ENCODE peak calls at places on chromosome 19, in five cellular contexts. Z, V, D, P and O are unnamed samples.
A peak's percentile ranks its signal among the peaks of the same experiment; 100 is the strongest.

GRCh38 chr19:7751157-7751783 is 3.9 kb upstream of the CD209 start:
- DNase-seq in P (no peak), V (no peak), Z (no peak), D (peak; percentile 61), O (no peak)

GRCh38 chr19:31348416-31349159 is 648 bp downstream of the TSHZ3 start:
- DNase-seq in P (peak; percentile 78), Z (no peak), V (no peak), D (no peak), O (no peak)

GRCh38 chr19:33819875-33820781 is 23.5 kb downstream of the KCTD15 start:
- DNase-seq in V (no peak), P (peak; percentile 92), Z (peak; percentile 55), D (peak; percentile 76), O (peak; percentile 96)

GRCh38 chr19:17312481-17313113 is 3.2 kb downstream of the DDA1 start:
- DNase-seq in V (no peak), Z (no peak), D (no peak), P (no peak), O (no peak)

GRCh38 chr19:33134571-33135041 is 2.7 kb downstream of the WDR88 start:
- DNase-seq in P (no peak), D (peak; percentile 78), V (no peak), Z (no peak), O (no peak)

GRCh38 chr19:47130120-47130588 is 481 bp upstream of the SAE1 start:
- DNase-seq in Z (no peak), V (no peak), P (no peak), D (no peak), O (no peak)

GRCh38 chr19:11137542-11138384 is 17.8 kb downstream of the SPC24 start:
- DNase-seq in V (no peak), Z (peak; percentile 79), D (peak; percentile 65), P (peak; percentile 92), O (peak; percentile 88)

GRCh38 chr19:35963514-35963913 is 27.3 kb downstream of the LRFN3 start:
- DNase-seq in D (peak; percentile 68), V (no peak), Z (peak; percentile 83), P (no peak), O (no peak)